ENCODE peak calls at places on chromosome 6, in seven cellular contexts. One of them, this sample, is unnamed.

GRCh38 chr6:129454482-129454881 is 255.5 kb downstream of the ARHGAP18 start:
- DNase-seq in esophagus muscularis mucosa: no peak
- DNase-seq in GM06990: no peak
- DNase-seq in CD8-positive, alpha-beta T cell: no peak
- DNase-seq in left lung: no peak
- DNase-seq in AG09319: no peak
- DNase-seq in heart left ventricle: no peak
- DNase-seq in this sample: no peak

GRCh38 chr6:39243809-39244208 is 14.5 kb upstream of the KCNK5 start:
- DNase-seq in esophagus muscularis mucosa: no peak
- DNase-seq in GM06990: no peak
- DNase-seq in CD8-positive, alpha-beta T cell: no peak
- DNase-seq in left lung: no peak
- DNase-seq in AG09319: no peak
- DNase-seq in heart left ventricle: no peak
- DNase-seq in this sample: no peak

GRCh38 chr6:109934293-109934692 is 43.8 kb upstream of the GPR6 start:
- DNase-seq in esophagus muscularis mucosa: no peak
- DNase-seq in GM06990: no peak
- DNase-seq in CD8-positive, alpha-beta T cell: no peak
- DNase-seq in left lung: no peak
- DNase-seq in AG09319: no peak
- DNase-seq in heart left ventricle: no peak
- DNase-seq in this sample: no peak

GRCh38 chr6:54286141-54286540 is 22.1 kb upstream of the TINAG start:
- DNase-seq in esophagus muscularis mucosa: no peak
- DNase-seq in GM06990: no peak
- DNase-seq in CD8-positive, alpha-beta T cell: no peak
- DNase-seq in left lung: no peak
- DNase-seq in AG09319: no peak
- DNase-seq in heart left ventricle: no peak
- DNase-seq in this sample: no peak

GRCh38 chr6:87473419-87473903 is 687 bp downstream of the SLC35A1 start:
- DNase-seq in esophagus muscularis mucosa: no peak
- DNase-seq in GM06990: no peak
- DNase-seq in CD8-positive, alpha-beta T cell: no peak
- DNase-seq in left lung: peak
- DNase-seq in AG09319: peak
- DNase-seq in heart left ventricle: peak
- DNase-seq in this sample: no peak

GRCh38 chr6:3353504-3353903 is 94.8 kb downstream of the PSMG4 start:
- DNase-seq in esophagus muscularis mucosa: no peak
- DNase-seq in GM06990: no peak
- DNase-seq in CD8-positive, alpha-beta T cell: no peak
- DNase-seq in left lung: no peak
- DNase-seq in AG09319: no peak
- DNase-seq in heart left ventricle: no peak
- DNase-seq in this sample: no peak

GRCh38 chr6:146300540-146300939 is 243.1 kb upstream of the RAB32 start:
- DNase-seq in esophagus muscularis mucosa: no peak
- DNase-seq in GM06990: no peak
- DNase-seq in CD8-positive, alpha-beta T cell: no peak
- DNase-seq in left lung: no peak
- DNase-seq in AG09319: no peak
- DNase-seq in heart left ventricle: no peak
- DNase-seq in this sample: no peak

GRCh38 chr6:141541766-141542324 is 590.9 kb upstream of the GJE1 start:
- DNase-seq in esophagus muscularis mucosa: no peak
- DNase-seq in GM06990: no peak
- DNase-seq in CD8-positive, alpha-beta T cell: no peak
- DNase-seq in left lung: no peak
- DNase-seq in AG09319: no peak
- DNase-seq in heart left ventricle: no peak
- DNase-seq in this sample: no peak

GRCh38 chr6:25637946-25638345 is 14.1 kb upstream of the SCGN start:
- DNase-seq in esophagus muscularis mucosa: no peak
- DNase-seq in GM06990: no peak
- DNase-seq in CD8-positive, alpha-beta T cell: no peak
- DNase-seq in left lung: no peak
- DNase-seq in AG09319: no peak
- DNase-seq in heart left ventricle: no peak
- DNase-seq in this sample: no peak

GRCh38 chr6:158807515-158808441 is 11.4 kb downstream of the EZR start:
- DNase-seq in esophagus muscularis mucosa: no peak
- DNase-seq in GM06990: no peak
- DNase-seq in CD8-positive, alpha-beta T cell: no peak
- DNase-seq in left lung: no peak
- DNase-seq in AG09319: no peak
- DNase-seq in heart left ventricle: no peak
- DNase-seq in this sample: no peak

GRCh38 chr6:20564777-20565176 is 30.5 kb downstream of the CDKAL1 start:
- DNase-seq in esophagus muscularis mucosa: no peak
- DNase-seq in GM06990: peak
- DNase-seq in CD8-positive, alpha-beta T cell: no peak
- DNase-seq in left lung: no peak
- DNase-seq in AG09319: no peak
- DNase-seq in heart left ventricle: no peak
- DNase-seq in this sample: no peak

GRCh38 chr6:89199571-89199970 is 17.6 kb downstream of the GABRR1 start:
- DNase-seq in esophagus muscularis mucosa: no peak
- DNase-seq in GM06990: no peak
- DNase-seq in CD8-positive, alpha-beta T cell: no peak
- DNase-seq in left lung: no peak
- DNase-seq in AG09319: no peak
- DNase-seq in heart left ventricle: no peak
- DNase-seq in this sample: no peak

GRCh38 chr6:68726307-68726706 is 91.2 kb downstream of the ADGRB3 start:
- DNase-seq in esophagus muscularis mucosa: no peak
- DNase-seq in GM06990: no peak
- DNase-seq in CD8-positive, alpha-beta T cell: no peak
- DNase-seq in left lung: no peak
- DNase-seq in AG09319: no peak
- DNase-seq in heart left ventricle: no peak
- DNase-seq in this sample: no peak

GRCh38 chr6:45801471-45802289 is 214.0 kb downstream of the CLIC5 start:
- DNase-seq in esophagus muscularis mucosa: no peak
- DNase-seq in GM06990: no peak
- DNase-seq in CD8-positive, alpha-beta T cell: no peak
- DNase-seq in left lung: no peak
- DNase-seq in AG09319: no peak
- DNase-seq in heart left ventricle: no peak
- DNase-seq in this sample: no peak

GRCh38 chr6:160972111-160972510 is 19.5 kb upstream of the MAP3K4 start:
- DNase-seq in esophagus muscularis mucosa: no peak
- DNase-seq in GM06990: no peak
- DNase-seq in CD8-positive, alpha-beta T cell: no peak
- DNase-seq in left lung: no peak
- DNase-seq in AG09319: peak
- DNase-seq in heart left ventricle: no peak
- DNase-seq in this sample: no peak

GRCh38 chr6:160975111-160975510 is 16.5 kb upstream of the MAP3K4 start:
- DNase-seq in esophagus muscularis mucosa: peak
- DNase-seq in GM06990: no peak
- DNase-seq in CD8-positive, alpha-beta T cell: no peak
- DNase-seq in left lung: no peak
- DNase-seq in AG09319: no peak
- DNase-seq in heart left ventricle: no peak
- DNase-seq in this sample: no peak

GRCh38 chr6:160974304-160974771 is 17.2 kb upstream of the MAP3K4 start:
- DNase-seq in esophagus muscularis mucosa: peak
- DNase-seq in GM06990: no peak
- DNase-seq in CD8-positive, alpha-beta T cell: no peak
- DNase-seq in left lung: peak
- DNase-seq in AG09319: peak
- DNase-seq in heart left ventricle: peak
- DNase-seq in this sample: peak

GRCh38 chr6:160973856-160974255 is 17.7 kb upstream of the MAP3K4 start:
- DNase-seq in esophagus muscularis mucosa: peak
- DNase-seq in GM06990: no peak
- DNase-seq in CD8-positive, alpha-beta T cell: no peak
- DNase-seq in left lung: no peak
- DNase-seq in AG09319: no peak
- DNase-seq in heart left ventricle: no peak
- DNase-seq in this sample: no peak

GRCh38 chr6:160973311-160973710 is 18.3 kb upstream of the MAP3K4 start:
- DNase-seq in esophagus muscularis mucosa: peak
- DNase-seq in GM06990: no peak
- DNase-seq in CD8-positive, alpha-beta T cell: no peak
- DNase-seq in left lung: no peak
- DNase-seq in AG09319: no peak
- DNase-seq in heart left ventricle: peak
- DNase-seq in this sample: no peak
- TF ChIP-seq CTCF in esophagus muscularis mucosa: no peak
- TF ChIP-seq CTCF in GM06990: no peak
- TF ChIP-seq CTCF in CD8-positive, alpha-beta T cell: no peak
- TF ChIP-seq CTCF in left lung: no peak
- TF ChIP-seq CTCF in AG09319: peak
- TF ChIP-seq CTCF in heart left ventricle: no peak
- TF ChIP-seq CTCF in this sample: no peak

DNA sequence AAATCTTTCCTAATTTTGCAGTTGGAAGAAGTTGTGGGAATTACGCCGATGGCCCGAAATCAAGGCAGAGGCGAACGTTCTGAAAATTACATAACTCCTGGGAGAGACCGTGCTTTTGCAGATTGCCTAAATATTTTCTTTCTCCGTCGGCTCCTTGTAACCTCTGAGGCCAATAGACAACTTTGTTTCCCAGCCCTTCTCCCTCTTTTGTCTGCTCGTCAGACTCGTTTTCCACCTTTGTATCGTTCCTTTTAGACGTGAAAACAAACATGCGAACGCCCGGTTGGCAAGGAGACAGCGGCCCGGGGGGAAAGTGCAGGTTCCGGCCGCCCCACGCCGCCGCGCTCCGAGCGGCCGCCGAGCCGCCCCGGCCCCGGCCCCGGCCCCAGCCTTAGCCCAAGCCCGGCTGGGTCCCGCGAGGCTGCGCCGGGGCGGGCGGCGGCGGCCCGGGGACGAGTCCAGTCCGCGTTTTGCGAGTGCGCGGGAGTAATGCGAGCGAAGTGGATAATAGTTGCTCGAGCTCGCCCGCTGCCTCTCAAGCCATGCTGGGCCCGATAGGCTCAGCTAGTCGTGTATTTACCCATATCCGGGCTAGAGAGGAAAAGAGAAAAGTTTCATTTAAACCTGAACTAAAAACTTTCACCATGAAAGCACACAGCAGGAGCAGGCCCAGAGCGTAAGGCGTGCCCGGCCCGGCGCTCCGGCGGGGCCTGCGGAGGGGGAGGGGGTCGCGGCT is at the start of gene ARID1B:
- DNase-seq in esophagus muscularis mucosa: no peak
- DNase-seq in GM06990: peak
- DNase-seq in CD8-positive, alpha-beta T cell: peak
- DNase-seq in left lung: peak
- DNase-seq in AG09319: peak
- DNase-seq in heart left ventricle: peak
- DNase-seq in this sample: peak
- TF ChIP-seq CTCF in esophagus muscularis mucosa: no peak
- TF ChIP-seq CTCF in GM06990: no peak
- TF ChIP-seq CTCF in CD8-positive, alpha-beta T cell: no peak
- TF ChIP-seq CTCF in left lung: no peak
- TF ChIP-seq CTCF in AG09319: no peak
- TF ChIP-seq CTCF in heart left ventricle: no peak
- TF ChIP-seq CTCF in this sample: no peak

DNA sequence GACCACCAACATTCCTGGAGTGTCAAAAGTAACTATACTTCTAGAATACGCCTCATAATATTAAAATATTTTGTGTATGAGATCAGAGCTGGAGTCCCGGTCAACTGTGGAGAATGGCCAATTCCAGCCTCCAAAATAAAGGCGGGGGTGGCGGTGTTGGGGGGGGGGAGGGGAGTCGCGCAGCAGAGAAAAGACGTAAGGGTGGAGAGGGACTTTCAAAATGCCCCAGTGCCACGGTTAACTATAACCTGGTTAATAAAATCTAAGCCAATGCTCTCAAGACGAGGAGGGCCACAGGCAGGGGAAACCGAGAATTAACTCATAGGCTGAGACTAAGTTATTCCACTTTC is 1.3 kb downstream of the NUP153 start:
- DNase-seq in esophagus muscularis mucosa: no peak
- DNase-seq in GM06990: no peak
- DNase-seq in CD8-positive, alpha-beta T cell: no peak
- DNase-seq in left lung: peak
- DNase-seq in AG09319: no peak
- DNase-seq in heart left ventricle: peak
- DNase-seq in this sample: no peak
- TF ChIP-seq CTCF in esophagus muscularis mucosa: no peak
- TF ChIP-seq CTCF in GM06990: no peak
- TF ChIP-seq CTCF in CD8-positive, alpha-beta T cell: no peak
- TF ChIP-seq CTCF in left lung: no peak
- TF ChIP-seq CTCF in AG09319: no peak
- TF ChIP-seq CTCF in heart left ventricle: no peak
- TF ChIP-seq CTCF in this sample: no peak

GRCh38 chr6:151388997-151389639 is 2.2 kb downstream of the ZBTB2 start:
- DNase-seq in esophagus muscularis mucosa: no peak
- DNase-seq in GM06990: no peak
- DNase-seq in CD8-positive, alpha-beta T cell: no peak
- DNase-seq in left lung: no peak
- DNase-seq in AG09319: no peak
- DNase-seq in heart left ventricle: no peak
- DNase-seq in this sample: no peak
- TF ChIP-seq CTCF in esophagus muscularis mucosa: no peak
- TF ChIP-seq CTCF in GM06990: no peak
- TF ChIP-seq CTCF in CD8-positive, alpha-beta T cell: no peak
- TF ChIP-seq CTCF in left lung: no peak
- TF ChIP-seq CTCF in AG09319: no peak
- TF ChIP-seq CTCF in heart left ventricle: no peak
- TF ChIP-seq CTCF in this sample: no peak

DNA sequence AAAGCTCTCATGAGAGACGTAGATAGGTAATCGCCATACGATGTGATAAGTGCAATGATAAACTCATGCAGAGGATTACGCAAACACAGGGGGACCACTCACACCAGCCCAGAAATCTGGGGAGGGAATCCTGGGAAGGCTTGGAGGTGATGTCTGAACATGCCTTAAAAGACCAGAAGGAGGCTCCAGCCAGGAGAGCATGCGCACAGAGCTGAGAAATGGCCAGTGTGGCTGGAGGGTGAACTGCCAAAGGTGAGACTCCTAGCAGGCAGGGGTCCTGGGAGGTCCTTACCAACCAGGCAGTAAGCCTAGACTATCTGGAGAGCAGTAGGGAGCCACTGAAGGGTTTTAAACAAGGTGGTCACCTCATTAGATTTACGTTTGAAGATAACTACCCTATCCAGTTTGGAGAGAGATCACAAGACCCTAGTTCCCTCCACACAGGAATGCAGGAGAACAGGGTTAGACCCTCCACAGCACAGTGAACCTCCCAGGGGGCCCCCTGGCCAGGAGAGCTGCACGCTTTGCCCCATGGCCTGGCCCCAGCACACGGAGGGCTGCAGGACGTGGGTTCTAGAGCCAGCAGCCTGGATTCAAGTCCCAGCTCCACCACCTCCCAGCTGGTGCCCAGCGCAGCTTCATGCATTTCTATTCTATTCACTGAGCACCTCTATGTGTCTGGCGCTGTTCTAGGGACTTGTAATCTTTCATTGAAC is 13.1 kb downstream of the MDFI start:
- DNase-seq in esophagus muscularis mucosa: no peak
- DNase-seq in GM06990: no peak
- DNase-seq in CD8-positive, alpha-beta T cell: no peak
- DNase-seq in left lung: no peak
- DNase-seq in AG09319: no peak
- DNase-seq in heart left ventricle: no peak
- DNase-seq in this sample: no peak
- TF ChIP-seq CTCF in esophagus muscularis mucosa: no peak
- TF ChIP-seq CTCF in GM06990: no peak
- TF ChIP-seq CTCF in CD8-positive, alpha-beta T cell: no peak
- TF ChIP-seq CTCF in left lung: no peak
- TF ChIP-seq CTCF in AG09319: no peak
- TF ChIP-seq CTCF in heart left ventricle: no peak
- TF ChIP-seq CTCF in this sample: no peak